ENCODE peak calls at places on chromosomes 13 and 19, in four cellular contexts. Y is BE2C, B is choroid plexus epithelial cell, H is mucosa of descending colon. X is an unnamed sample.

GRCh38 chr13:112209731-112210130 is 142.8 kb downstream of the SOX1 start:
- DNase-seq in Y (no peak), B (no peak), H (no peak), X (no peak)

GRCh38 chr19:22116760-22117159 is 64.5 kb downstream of the ZNF257 start:
- DNase-seq in Y (no peak), B (no peak), H (no peak), X (no peak)

GRCh38 chr19:1942078-1942933 is 1.3 kb downstream of the CSNK1G2 start:
- DNase-seq in Y (peak; percentile 82), B (peak; percentile 73), H (peak; percentile 86), X (peak; percentile 86)

GRCh38 chr19:2478756-2479555 is 3.0 kb downstream of the GADD45B start:
- DNase-seq in Y (no peak), B (peak; percentile 86), H (peak; percentile 83), X (peak; percentile 82)

GRCh38 chr13:100673831-100674362 is 698 bp downstream of the TMTC4 start:
- DNase-seq in Y (peak; percentile 52), B (peak; percentile 94), H (peak; percentile 65), X (peak; percentile 87)

GRCh38 chr13:53941588-53942190 is 913.1 kb downstream of the OLFM4 start:
- DNase-seq in Y (no peak), B (no peak), H (no peak), X (no peak)

GRCh38 chr13:27004389-27004788 is 167.2 kb downstream of the USP12 start:
- DNase-seq in Y (no peak), B (peak; percentile 32), H (no peak), X (no peak)

GRCh38 chr13:76425930-76426329 is 460.3 kb downstream of the KCTD12 start:
- DNase-seq in Y (no peak), B (peak; percentile 85), H (no peak), X (peak; percentile 58)

GRCh38 chr13:114112231-114112825 is 20.1 kb downstream of the RASA3 start:
- DNase-seq in Y (no peak), B (no peak), H (peak; percentile 23), X (no peak)

GRCh38 chr19:925912-926594 is at the start of gene ARID3A:
- DNase-seq in Y (peak; percentile 66), B (no peak), H (no peak), X (no peak)

GRCh38 chr19:3047307-3048189 is 14.7 kb downstream of the TLE5 start:
- DNase-seq in Y (peak; percentile 65), B (peak; percentile 83), H (peak; percentile 87), X (peak; percentile 93)

GRCh38 chr19:10203686-10204085 is 8.9 kb upstream of the DNMT1 start:
- DNase-seq in Y (no peak), B (no peak), H (no peak), X (no peak)

GRCh38 chr13:113729329-113730019 is 29.6 kb upstream of the TMEM255B start:
- DNase-seq in Y (peak; percentile 53), B (no peak), H (peak; percentile 27), X (no peak)

GRCh38 chr13:35961461-35962220 is 169.5 kb downstream of the DCLK1 start:
- DNase-seq in Y (no peak), B (peak; percentile 40), H (no peak), X (peak; percentile 10)

GRCh38 chr19:1624458-1624857 is 19.2 kb upstream of the UQCR11 start:
- DNase-seq in Y (peak; percentile 80), B (peak; percentile 70), H (peak; percentile 57), X (peak; percentile 56)

GRCh38 chr19:45515081-45515624 is 7.9 kb downstream of the VASP start:
- DNase-seq in Y (no peak), B (no peak), H (peak; percentile 59), X (no peak)

GRCh38 chr13:113882266-113882627 is 18.4 kb upstream of the GAS6 start:
- DNase-seq in Y (no peak), B (no peak), H (no peak), X (no peak)

GRCh38 chr13:46211116-46211515 is 612 bp upstream of the LRRC63 start:
- DNase-seq in Y (no peak), B (no peak), H (no peak), X (no peak)

GRCh38 chr13:29888306-29888705 is 37.9 kb upstream of the UBL3 start:
- DNase-seq in Y (no peak), B (peak; percentile 46), H (no peak), X (peak; percentile 59)

GRCh38 chr13:46487748-46488147 is 65.2 kb upstream of the LRCH1 start:
- DNase-seq in Y (no peak), B (no peak), H (no peak), X (no peak)

GRCh38 chr19:46607441-46607841 is 6.3 kb downstream of the CALM3 start:
- DNase-seq in Y (no peak), B (no peak), H (peak; percentile 20), X (no peak)

GRCh38 chr19:50601407-50602088 is 33.3 kb upstream of the LRRC4B start:
- DNase-seq in Y (no peak), B (no peak), H (no peak), X (no peak)

DNA sequence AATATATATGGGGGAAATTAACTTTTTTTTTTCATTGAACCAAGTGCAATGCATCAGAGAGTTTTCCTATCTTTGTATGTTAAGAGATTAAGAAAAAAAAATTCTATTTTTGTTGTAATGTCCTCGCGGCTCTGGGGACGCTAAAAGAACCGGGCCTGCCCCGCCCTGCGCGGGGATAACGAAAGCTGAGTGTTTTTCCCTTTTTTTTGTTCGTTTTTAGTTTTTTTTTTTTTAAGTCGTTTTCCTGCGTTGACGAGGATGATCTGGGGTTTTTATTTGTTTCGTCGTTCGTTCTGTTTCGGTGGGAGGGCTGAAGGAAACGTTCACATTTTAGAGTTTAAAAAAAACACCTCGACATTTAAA is 5.7 kb downstream of the LYL1 start:
- DNase-seq in Y (no peak), B (no peak), H (no peak), X (no peak)
- H3K4me3 ChIP-seq in Y (no peak overlapping the region), B (no peak overlapping the region), H (no peak overlapping the region), X (no peak overlapping the region)

GRCh38 chr19:18470153-18470552 is 32.2 kb upstream of the ISYNA1 start:
- DNase-seq in Y (peak; percentile 50), B (no peak), H (no peak), X (peak; percentile 38)
- TF ChIP-seq CTCF in Y (peak; percentile 58), B (peak; percentile 69), H (no peak), X (peak; percentile 56)

DNA sequence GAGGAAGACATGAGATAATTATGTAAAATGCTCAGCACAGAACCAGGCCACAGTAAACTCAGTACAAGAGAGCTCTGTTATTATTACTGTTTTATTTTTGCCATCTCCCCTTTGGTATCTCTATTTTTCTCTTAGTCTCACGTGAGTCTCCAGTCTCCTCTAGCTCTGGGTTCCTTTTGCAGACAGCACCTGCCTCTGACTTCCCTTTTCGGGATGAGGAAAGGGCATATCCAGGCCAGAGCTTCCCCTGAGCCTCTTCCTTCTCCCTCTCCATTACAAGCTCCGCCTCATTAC is 6.1 kb upstream of the CNFN start:
- DNase-seq in Y (no peak), B (no peak), H (no peak), X (no peak)
- H3K4me3 ChIP-seq in Y (peak overlapping the region; percentile 79), B (peak overlapping the region; percentile 64), H (no peak overlapping the region), X (peak overlapping the region; percentile 75)

GRCh38 chr13:33692531-33692930 is 125.4 kb upstream of the RFC3 start:
- DNase-seq in Y (no peak), B (no peak), H (no peak), X (no peak)
- TF ChIP-seq CTCF in Y (no peak), B (no peak), H (no peak), X (no peak)

DNA sequence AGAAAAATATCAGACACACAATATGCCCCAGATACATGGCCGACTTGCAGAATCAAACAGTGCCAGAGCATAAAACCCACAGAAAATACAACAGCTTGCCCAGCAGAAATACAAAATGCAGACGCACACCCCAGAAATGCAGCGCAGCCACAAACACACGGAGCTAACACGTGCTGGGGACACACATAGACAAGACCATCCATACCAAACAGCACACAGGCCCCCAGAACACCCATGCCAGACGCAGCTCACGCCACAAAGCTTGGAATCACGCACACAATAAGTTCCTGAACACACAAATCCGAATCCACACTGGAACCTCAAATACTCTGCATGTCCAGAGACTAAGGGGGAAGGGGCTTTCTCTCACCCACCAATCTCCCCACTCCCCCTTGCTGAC is 17.1 kb downstream of the CCDC97 start:
- DNase-seq in Y (no peak), B (peak; percentile 21), H (no peak), X (no peak)
- H3K4me3 ChIP-seq in Y (no peak overlapping the region), B (no peak overlapping the region), H (no peak overlapping the region), X (no peak overlapping the region)

GRCh38 chr13:69935043-69935442 is 172.6 kb upstream of the ATXN8OS start:
- DNase-seq in Y (peak; percentile 46), B (no peak), H (no peak), X (no peak)
- TF ChIP-seq CTCF in Y (peak; percentile 86), B (no peak), H (no peak), X (no peak)